ENCODE peak calls at places on chromosomes 2 and 18, in ten cellular contexts. One of them, this sample, is unnamed.

GRCh38 chr2:72722492-72723090 is 103.2 kb downstream of the EXOC6B start:
- DNase-seq in heart right ventricle: no peak
- DNase-seq in heart left ventricle: no peak
- DNase-seq in PC-9: no peak
- DNase-seq in stomach: no peak
- DNase-seq in left ventricle myocardium inferior: no peak
- DNase-seq in H9: no peak
- DNase-seq in A673: no peak
- DNase-seq in lower lobe of right lung: no peak
- DNase-seq in IMR-90: peak; percentile 73
- DNase-seq in this sample: no peak

GRCh38 chr2:75432761-75433361 is 127.9 kb downstream of the EVA1A start:
- DNase-seq in heart right ventricle: no peak
- DNase-seq in heart left ventricle: no peak
- DNase-seq in PC-9: no peak
- DNase-seq in stomach: no peak
- DNase-seq in left ventricle myocardium inferior: no peak
- DNase-seq in H9: peak; percentile 30
- DNase-seq in A673: no peak
- DNase-seq in lower lobe of right lung: peak; percentile 58
- DNase-seq in IMR-90: peak; percentile 5
- DNase-seq in this sample: no peak

GRCh38 chr18:35775887-35776286 is 194.3 kb downstream of the GALNT1 start:
- DNase-seq in heart right ventricle: no peak
- DNase-seq in heart left ventricle: no peak
- DNase-seq in PC-9: no peak
- DNase-seq in stomach: no peak
- DNase-seq in left ventricle myocardium inferior: no peak
- DNase-seq in H9: no peak
- DNase-seq in A673: peak; percentile 22
- DNase-seq in lower lobe of right lung: no peak
- DNase-seq in IMR-90: peak; percentile 9
- DNase-seq in this sample: no peak

GRCh38 chr2:8986327-8986976 is 17.0 kb downstream of the MBOAT2 start:
- DNase-seq in heart right ventricle: no peak
- DNase-seq in heart left ventricle: no peak
- DNase-seq in PC-9: no peak
- DNase-seq in stomach: no peak
- DNase-seq in left ventricle myocardium inferior: no peak
- DNase-seq in H9: peak; percentile 75
- DNase-seq in A673: peak; percentile 62
- DNase-seq in lower lobe of right lung: no peak
- DNase-seq in IMR-90: no peak
- DNase-seq in this sample: no peak

GRCh38 chr18:76602169-76602568 is 107.1 kb upstream of the ZNF516 start:
- DNase-seq in heart right ventricle: no peak
- DNase-seq in heart left ventricle: no peak
- DNase-seq in PC-9: no peak
- DNase-seq in stomach: no peak
- DNase-seq in left ventricle myocardium inferior: no peak
- DNase-seq in H9: no peak
- DNase-seq in A673: no peak
- DNase-seq in lower lobe of right lung: no peak
- DNase-seq in IMR-90: no peak
- DNase-seq in this sample: no peak

GRCh38 chr2:73830871-73831401 is 2.2 kb downstream of the STAMBP start:
- DNase-seq in heart right ventricle: no peak
- DNase-seq in heart left ventricle: no peak
- DNase-seq in PC-9: peak; percentile 73
- DNase-seq in stomach: no peak
- DNase-seq in left ventricle myocardium inferior: no peak
- DNase-seq in H9: no peak
- DNase-seq in A673: peak; percentile 46
- DNase-seq in lower lobe of right lung: no peak
- DNase-seq in IMR-90: peak; percentile 91
- DNase-seq in this sample: peak; percentile 84

GRCh38 chr2:25692737-25693445 is 19.5 kb upstream of the DTNB start:
- DNase-seq in heart right ventricle: no peak
- DNase-seq in heart left ventricle: no peak
- DNase-seq in PC-9: no peak
- DNase-seq in stomach: no peak
- DNase-seq in left ventricle myocardium inferior: no peak
- DNase-seq in H9: no peak
- DNase-seq in A673: no peak
- DNase-seq in lower lobe of right lung: no peak
- DNase-seq in IMR-90: no peak
- DNase-seq in this sample: no peak

GRCh38 chr2:197706839-197707207 is 1.7 kb downstream of the MARS2 start:
- DNase-seq in heart right ventricle: no peak
- DNase-seq in heart left ventricle: no peak
- DNase-seq in PC-9: no peak
- DNase-seq in stomach: no peak
- DNase-seq in left ventricle myocardium inferior: no peak
- DNase-seq in H9: no peak
- DNase-seq in A673: no peak
- DNase-seq in lower lobe of right lung: no peak
- DNase-seq in IMR-90: no peak
- DNase-seq in this sample: peak; percentile 4

GRCh38 chr2:46407852-46408455 is 71.4 kb upstream of the TMEM247 start:
- DNase-seq in heart right ventricle: no peak
- DNase-seq in heart left ventricle: no peak
- DNase-seq in PC-9: no peak
- DNase-seq in stomach: no peak
- DNase-seq in left ventricle myocardium inferior: no peak
- DNase-seq in H9: no peak
- DNase-seq in A673: no peak
- DNase-seq in lower lobe of right lung: no peak
- DNase-seq in IMR-90: no peak
- DNase-seq in this sample: no peak

GRCh38 chr18:23272498-23273232 is 137.4 kb downstream of the CABLES1 start:
- DNase-seq in heart right ventricle: no peak
- DNase-seq in heart left ventricle: no peak
- DNase-seq in PC-9: no peak
- DNase-seq in stomach: no peak
- DNase-seq in left ventricle myocardium inferior: no peak
- DNase-seq in H9: no peak
- DNase-seq in A673: no peak
- DNase-seq in lower lobe of right lung: no peak
- DNase-seq in IMR-90: no peak
- DNase-seq in this sample: no peak

GRCh38 chr2:42336361-42336965 is 24.6 kb downstream of the COX7A2L start:
- DNase-seq in heart right ventricle: no peak
- DNase-seq in heart left ventricle: no peak
- DNase-seq in PC-9: no peak
- DNase-seq in stomach: no peak
- DNase-seq in left ventricle myocardium inferior: no peak
- DNase-seq in H9: no peak
- DNase-seq in A673: no peak
- DNase-seq in lower lobe of right lung: no peak
- DNase-seq in IMR-90: no peak
- DNase-seq in this sample: no peak

GRCh38 chr2:105827351-105828096 is 82.8 kb downstream of the NCK2 start:
- DNase-seq in heart right ventricle: no peak
- DNase-seq in heart left ventricle: no peak
- DNase-seq in PC-9: no peak
- DNase-seq in stomach: no peak
- DNase-seq in left ventricle myocardium inferior: no peak
- DNase-seq in H9: no peak
- DNase-seq in A673: no peak
- DNase-seq in lower lobe of right lung: no peak
- DNase-seq in IMR-90: no peak
- DNase-seq in this sample: peak; percentile 58

GRCh38 chr2:216578325-216578724 is 54.9 kb upstream of the IGFBP2 start:
- DNase-seq in heart right ventricle: no peak
- DNase-seq in heart left ventricle: no peak
- DNase-seq in PC-9: no peak
- DNase-seq in stomach: no peak
- DNase-seq in left ventricle myocardium inferior: no peak
- DNase-seq in H9: no peak
- DNase-seq in A673: no peak
- DNase-seq in lower lobe of right lung: no peak
- DNase-seq in IMR-90: peak; percentile 66
- DNase-seq in this sample: no peak

GRCh38 chr2:237091779-237092436 is 6.2 kb downstream of the COPS8 start:
- DNase-seq in heart right ventricle: no peak
- DNase-seq in heart left ventricle: no peak
- DNase-seq in PC-9: peak; percentile 35
- DNase-seq in stomach: no peak
- DNase-seq in left ventricle myocardium inferior: no peak
- DNase-seq in H9: no peak
- DNase-seq in A673: no peak
- DNase-seq in lower lobe of right lung: no peak
- DNase-seq in IMR-90: peak; percentile 69
- DNase-seq in this sample: peak; percentile 27

DNA sequence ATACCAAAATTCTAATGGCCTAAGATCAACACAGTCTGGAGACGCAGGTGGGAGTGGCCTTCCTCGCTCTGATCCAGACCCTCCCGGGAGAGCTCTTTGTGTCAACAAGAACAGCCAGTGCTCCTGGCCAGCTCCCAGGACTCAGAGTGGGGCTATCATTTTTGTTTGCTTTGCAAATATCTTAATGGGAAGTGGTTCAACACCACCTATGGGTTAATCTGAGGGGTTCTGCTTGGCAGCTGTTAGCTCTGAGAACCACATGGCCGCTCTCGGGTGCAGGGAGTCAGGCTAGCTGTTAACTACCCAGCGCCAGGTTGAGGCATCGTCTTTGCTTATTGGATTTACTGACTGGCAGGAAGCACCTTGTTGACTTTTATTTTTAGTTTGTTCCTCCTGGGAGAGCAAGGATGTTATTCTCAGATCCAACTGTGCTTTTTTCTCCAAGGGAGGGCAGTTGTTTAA is 184.8 kb upstream of the SP5 start:
- DNase-seq in heart right ventricle: peak; percentile 84
- DNase-seq in heart left ventricle: peak; percentile 80
- DNase-seq in PC-9: no peak
- DNase-seq in stomach: peak; percentile 93
- DNase-seq in left ventricle myocardium inferior: peak; percentile 80
- DNase-seq in H9: peak; percentile 62
- DNase-seq in A673: peak; percentile 46
- DNase-seq in lower lobe of right lung: peak; percentile 84
- DNase-seq in IMR-90: peak; percentile 34
- DNase-seq in this sample: no peak
- TF ChIP-seq CTCF in heart right ventricle: no peak
- TF ChIP-seq CTCF in heart left ventricle: no peak
- TF ChIP-seq CTCF in PC-9: no peak
- TF ChIP-seq CTCF in stomach: no peak
- TF ChIP-seq CTCF in left ventricle myocardium inferior: no peak
- TF ChIP-seq CTCF in H9: no peak
- TF ChIP-seq CTCF in A673: no peak
- TF ChIP-seq CTCF in lower lobe of right lung: no peak
- TF ChIP-seq CTCF in IMR-90: no peak
- TF ChIP-seq CTCF in this sample: no peak

DNA sequence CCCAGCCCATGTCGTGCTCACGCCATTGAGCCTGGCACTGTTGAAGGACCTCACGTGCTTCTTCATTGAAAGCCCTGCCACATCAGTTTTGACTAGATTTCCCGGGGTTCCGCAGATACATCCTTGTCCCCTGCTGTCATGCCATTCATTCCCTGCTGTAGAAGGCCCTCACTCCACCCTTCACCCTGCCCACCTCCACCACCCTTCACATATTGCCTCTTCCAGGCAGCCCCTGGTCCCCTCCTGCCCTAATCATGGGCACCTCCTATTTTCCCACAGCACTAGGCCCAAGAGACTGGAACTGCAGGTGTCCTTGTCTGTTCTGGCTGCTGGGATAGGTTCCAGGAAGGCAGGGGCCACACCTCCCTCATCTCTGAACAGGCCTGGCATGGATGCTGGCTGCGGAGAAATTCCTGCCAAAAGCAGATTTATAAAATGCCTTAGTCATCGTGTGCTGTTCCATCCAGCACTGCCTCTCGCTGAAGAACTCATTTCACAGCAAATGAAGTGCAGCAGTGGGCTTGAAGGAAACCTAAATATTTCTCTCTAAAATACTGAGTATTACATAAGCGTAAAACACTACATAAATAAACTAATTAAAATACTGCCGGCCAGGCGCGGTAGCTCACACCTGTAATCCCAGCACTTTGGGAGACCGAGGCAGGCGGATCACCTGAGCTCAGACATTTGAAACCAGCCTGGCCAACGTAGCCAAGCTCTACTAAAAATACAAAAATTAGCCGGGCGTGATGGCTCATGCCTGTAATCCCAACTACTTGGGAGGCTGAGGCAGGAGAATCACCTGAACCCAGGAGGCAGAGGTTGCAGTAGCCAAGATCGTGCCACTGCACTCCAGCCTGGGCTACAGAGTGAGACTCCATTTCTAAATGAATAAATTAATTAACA is 38.4 kb downstream of the EIF4E2 start:
- DNase-seq in heart right ventricle: peak; percentile 36
- DNase-seq in heart left ventricle: no peak
- DNase-seq in PC-9: peak; percentile 46
- DNase-seq in stomach: peak; percentile 86
- DNase-seq in left ventricle myocardium inferior: peak; percentile 32
- DNase-seq in H9: no peak
- DNase-seq in A673: no peak
- DNase-seq in lower lobe of right lung: peak; percentile 51
- DNase-seq in IMR-90: peak; percentile 86
- DNase-seq in this sample: peak; percentile 82
- H3K27ac ChIP-seq in heart right ventricle: no peak overlapping the region
- H3K27ac ChIP-seq in heart left ventricle: peak overlapping the region; percentile 37
- H3K27ac ChIP-seq in PC-9: peak overlapping the region; percentile 33
- H3K27ac ChIP-seq in stomach: no peak overlapping the region
- H3K27ac ChIP-seq in left ventricle myocardium inferior: no peak overlapping the region
- H3K27ac ChIP-seq in H9: no peak overlapping the region
- H3K27ac ChIP-seq in A673: no peak overlapping the region
- H3K27ac ChIP-seq in lower lobe of right lung: no peak overlapping the region
- H3K27ac ChIP-seq in IMR-90: no peak overlapping the region
- H3K27ac ChIP-seq in this sample: peak overlapping the region; percentile 99

DNA sequence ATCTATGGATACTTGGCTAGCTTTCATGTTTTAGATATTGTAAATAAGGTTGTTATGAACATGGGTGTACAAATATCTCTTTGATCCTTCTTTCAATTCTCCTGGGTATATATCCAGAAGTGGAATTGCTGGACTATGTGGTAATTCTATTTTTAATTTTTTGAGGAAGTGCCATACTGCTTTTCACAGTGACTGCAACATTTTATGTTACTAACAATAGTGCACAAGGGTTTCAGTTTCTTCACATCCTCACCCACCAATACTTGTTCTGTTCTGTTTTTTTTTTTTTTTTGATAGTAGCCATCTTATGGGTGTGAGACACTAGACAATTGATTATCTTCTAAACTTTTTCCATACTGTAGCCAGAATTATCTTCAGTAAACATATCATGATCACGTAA is 17.3 kb upstream of the NEUROD1 start:
- DNase-seq in heart right ventricle: no peak
- DNase-seq in heart left ventricle: no peak
- DNase-seq in PC-9: no peak
- DNase-seq in stomach: no peak
- DNase-seq in left ventricle myocardium inferior: no peak
- DNase-seq in H9: no peak
- DNase-seq in A673: no peak
- DNase-seq in lower lobe of right lung: no peak
- DNase-seq in IMR-90: no peak
- DNase-seq in this sample: no peak
- TF ChIP-seq CTCF in heart right ventricle: no peak
- TF ChIP-seq CTCF in heart left ventricle: no peak
- TF ChIP-seq CTCF in PC-9: no peak
- TF ChIP-seq CTCF in stomach: no peak
- TF ChIP-seq CTCF in left ventricle myocardium inferior: no peak
- TF ChIP-seq CTCF in H9: no peak
- TF ChIP-seq CTCF in A673: no peak
- TF ChIP-seq CTCF in lower lobe of right lung: no peak
- TF ChIP-seq CTCF in IMR-90: no peak
- TF ChIP-seq CTCF in this sample: no peak

GRCh38 chr2:210287301-210287700 is 27.7 kb downstream of the MYL1 start:
- DNase-seq in heart right ventricle: no peak
- DNase-seq in heart left ventricle: no peak
- DNase-seq in PC-9: no peak
- DNase-seq in stomach: no peak
- DNase-seq in left ventricle myocardium inferior: no peak
- DNase-seq in H9: no peak
- DNase-seq in A673: no peak
- DNase-seq in lower lobe of right lung: no peak
- DNase-seq in IMR-90: no peak
- DNase-seq in this sample: no peak
- H3K27ac ChIP-seq in heart right ventricle: no peak overlapping the region
- H3K27ac ChIP-seq in heart left ventricle: no peak overlapping the region
- H3K27ac ChIP-seq in PC-9: no peak overlapping the region
- H3K27ac ChIP-seq in stomach: no peak overlapping the region
- H3K27ac ChIP-seq in left ventricle myocardium inferior: no peak overlapping the region
- H3K27ac ChIP-seq in H9: no peak overlapping the region
- H3K27ac ChIP-seq in A673: no peak overlapping the region
- H3K27ac ChIP-seq in lower lobe of right lung: no peak overlapping the region
- H3K27ac ChIP-seq in IMR-90: no peak overlapping the region
- H3K27ac ChIP-seq in this sample: no peak overlapping the region

This sample was measured in RWPE1.